ENCODE peak calls at places on chromosome 10, in five cellular contexts. F, I, K, B and H are unnamed samples.

GRCh38 chr10:78700413-78700812 is 368.4 kb upstream of the ZMIZ1 start:
- DNase-seq in B (no peak), I (no peak), F (no peak), K (peak; percentile 22), H (no peak)

GRCh38 chr10:873020-873419 is 58.5 kb downstream of the LARP4B start:
- DNase-seq in I (no peak), K (no peak), F (no peak), B (no peak), H (no peak)

GRCh38 chr10:46006219-46006618 is 24.2 kb downstream of the NCOA4 start:
- DNase-seq in I (no peak), K (no peak), F (no peak), B (no peak), H (no peak)

GRCh38 chr10:128875955-128876354 is 591.1 kb upstream of the MGMT start:
- DNase-seq in I (no peak), F (no peak), B (peak; percentile 77), K (no peak), H (no peak)

GRCh38 chr10:51029172-51029641 is 45.1 kb upstream of the PRKG1 start:
- DNase-seq in F (no peak), K (no peak), I (no peak), B (no peak), H (no peak)

GRCh38 chr10:91745086-91745831 is 53.0 kb upstream of the TNKS2 start:
- DNase-seq in K (no peak), B (no peak), I (no peak), F (no peak), H (no peak)

GRCh38 chr10:37855691-37856090 is 1.7 kb downstream of the ZNF248 start:
- DNase-seq in K (no peak), I (no peak), F (no peak), B (no peak), H (no peak)

GRCh38 chr10:75630746-75631145 is 199.3 kb downstream of the LRMDA start:
- DNase-seq in B (no peak), I (no peak), K (no peak), F (no peak), H (no peak)

GRCh38 chr10:44756235-44756634 is 154.9 kb upstream of the TMEM72 start:
- DNase-seq in F (no peak), K (no peak), B (no peak), I (no peak), H (no peak)

GRCh38 chr10:114492351-114493037 is 88.2 kb upstream of the AFAP1L2 start:
- DNase-seq in K (no peak), F (no peak), B (no peak), I (no peak), H (no peak)

GRCh38 chr10:12823361-12823760 is 178.2 kb downstream of the CCDC3 start:
- DNase-seq in K (no peak), I (no peak), F (no peak), B (no peak), H (no peak)

GRCh38 chr10:21807162-21807561 is 196.4 kb downstream of the DNAJC1 start:
- DNase-seq in F (no peak), B (no peak), I (no peak), K (no peak), H (no peak)

GRCh38 chr10:112832361-112832878 is 117.6 kb upstream of the TCF7L2 start:
- DNase-seq in B (no peak), I (no peak), K (no peak), F (no peak), H (no peak)

GRCh38 chr10:44183667-44184632 is 200.9 kb downstream of the CXCL12 start:
- DNase-seq in I (no peak), B (peak; percentile 58), K (no peak), F (no peak), H (no peak)

GRCh38 chr10:123149568-123150228 is 1.8 kb downstream of the HMX2 start:
- DNase-seq in B (no peak), F (peak; percentile 63), K (no peak), I (no peak), H (peak; percentile 79)

GRCh38 chr10:117514971-117515370 is 27.6 kb upstream of the EMX2 start:
- DNase-seq in F (no peak), B (no peak), K (no peak), I (no peak), H (no peak)

GRCh38 chr10:125094111-125094705 is 66.2 kb downstream of the CTBP2 start:
- DNase-seq in K (no peak), B (peak; percentile 56), F (no peak), I (no peak), H (peak; percentile 38)

GRCh38 chr10:4698075-4698474 is 127.9 kb upstream of the AKR1E2 start:
- DNase-seq in K (no peak), F (no peak), B (no peak), I (no peak), H (no peak)

GRCh38 chr10:116079355-116079754 is 193.7 kb downstream of the GFRA1 start:
- DNase-seq in F (no peak), B (no peak), I (no peak), K (no peak), H (no peak)

GRCh38 chr10:119595715-119596515 is 849 bp downstream of the TIAL1 start:
- DNase-seq in B (peak; percentile 70), I (peak; percentile 24), K (peak; percentile 47), F (no peak), H (peak; percentile 90)

GRCh38 chr10:106795619-106796018 is 368.9 kb downstream of the SORCS1 start:
- DNase-seq in B (peak; percentile 77), F (peak; percentile 51), I (no peak), K (peak; percentile 19), H (no peak)

GRCh38 chr10:42991442-42992098 is 85.3 kb upstream of the RET start:
- DNase-seq in B (peak; percentile 39), F (peak; percentile 91), K (no peak), I (no peak), H (peak; percentile 47)

GRCh38 chr10:75857896-75858295 is 426.5 kb downstream of the LRMDA start:
- DNase-seq in F (no peak), K (no peak), I (no peak), B (no peak), H (no peak)

GRCh38 chr10:62690703-62691102 is 113.8 kb upstream of the ADO start:
- DNase-seq in K (no peak), B (no peak), I (no peak), F (no peak), H (no peak)

GRCh38 chr10:97549587-97550322 is 22.8 kb upstream of the ANKRD2 start:
- DNase-seq in F (peak; percentile 56), B (no peak), I (peak; percentile 57), K (no peak), H (peak; percentile 51)

GRCh38 chr10:47143072-47143471 is 156.9 kb upstream of the GDF10 start:
- DNase-seq in B (no peak), K (no peak), I (no peak), F (no peak), H (no peak)

GRCh38 chr10:34889004-34889869 is 74.1 kb upstream of the PARD3 start:
- DNase-seq in K (no peak), I (no peak), F (no peak), B (peak; percentile 26), H (no peak)

GRCh38 chr10:69383485-69384089 is 33.1 kb downstream of the TACR2 start:
- DNase-seq in K (no peak), I (no peak), B (no peak), F (no peak), H (no peak)

GRCh38 chr10:10320981-10321380 is 696.7 kb upstream of the CELF2 start:
- DNase-seq in K (no peak), F (no peak), I (no peak), B (no peak), H (no peak)

GRCh38 chr10:125840955-125841354 is 17.6 kb downstream of the BCCIP start:
- DNase-seq in K (no peak), F (no peak), B (no peak), I (no peak), H (no peak)

DNA sequence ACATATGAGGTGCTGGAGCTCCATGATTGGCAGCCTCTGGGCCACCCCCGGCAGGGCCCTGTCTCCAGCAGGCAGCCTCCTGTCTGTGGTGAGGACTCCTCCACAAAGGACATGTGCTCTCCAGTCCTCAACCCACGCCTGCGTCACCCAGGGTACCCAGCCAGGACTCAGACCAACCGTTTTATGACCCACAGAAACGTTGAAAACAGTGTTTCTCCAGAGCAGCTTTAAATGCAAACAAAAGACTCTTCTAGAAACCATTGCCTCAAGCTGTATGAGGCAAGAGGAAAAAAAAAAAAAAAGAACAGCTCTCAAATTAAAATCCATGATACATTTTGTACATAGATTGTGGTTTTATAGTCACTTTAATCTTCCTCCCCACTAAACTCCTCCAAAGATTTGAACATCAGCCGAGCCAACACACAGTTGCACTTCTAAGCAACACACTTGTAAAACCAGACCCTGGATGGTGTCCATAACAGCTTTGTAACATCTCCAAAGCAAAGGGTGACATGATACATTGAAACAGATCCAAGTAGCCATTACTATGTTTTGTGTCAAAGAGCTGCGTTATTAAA is 175.0 kb upstream of the LYZL2 start:
- DNase-seq in B (peak; percentile 95), K (peak; percentile 47), F (no peak), I (peak; percentile 91), H (peak; percentile 68)
- TF ChIP-seq POLR2AphosphoS5 in B (peak; percentile 95), K (peak; percentile 86), F (no peak), I (peak; percentile 96), H (peak; percentile 35)

GRCh38 chr10:3074145-3074665 is 6.9 kb downstream of the PFKP start:
- DNase-seq in B (peak; percentile 62), I (no peak), K (no peak), F (no peak), H (no peak)
- H3K27ac ChIP-seq in B (peak overlapping the region; percentile 38), I (no peak overlapping the region), K (no peak overlapping the region), F (no peak overlapping the region), H (no peak overlapping the region)

GRCh38 chr10:104120903-104121484 is 977 bp upstream of the SFR1 start:
- DNase-seq in K (peak; percentile 93), I (peak; percentile 95), B (peak; percentile 97), F (peak; percentile 58), H (peak; percentile 93)
- TF ChIP-seq POLR2AphosphoS5 in K (peak; percentile 70), I (peak; percentile 91), B (peak; percentile 53), F (peak; percentile 12), H (no peak)

DNA sequence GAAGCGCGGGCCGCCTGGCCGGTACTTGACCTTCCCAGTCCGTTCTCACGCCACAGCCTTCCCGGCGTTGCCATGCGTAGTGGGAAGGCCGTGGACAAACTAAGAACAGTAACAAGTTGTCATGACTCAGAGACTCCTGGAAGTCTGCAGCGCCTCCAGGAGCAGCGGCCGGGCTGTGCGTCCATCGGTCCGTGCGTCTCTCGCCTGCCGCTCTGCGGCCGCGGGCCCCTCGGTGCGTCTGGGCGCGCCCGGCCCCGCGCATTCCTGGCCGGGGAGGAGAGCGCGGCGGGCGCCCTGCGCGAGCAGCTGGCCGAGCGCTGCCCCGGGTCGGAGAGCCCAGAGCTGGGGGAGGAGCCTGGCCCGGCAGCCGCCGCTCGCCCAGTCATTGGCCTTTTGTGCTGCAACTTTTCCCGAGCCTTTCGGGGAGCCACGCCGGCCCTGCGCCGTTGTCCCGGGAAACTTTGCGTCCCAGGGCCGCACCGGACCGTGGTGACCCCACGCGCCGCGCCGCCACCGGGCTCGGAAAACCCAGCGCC is 123.7 kb downstream of the TACC2 start:
- DNase-seq in I (peak; percentile 87), K (peak; percentile 88), F (peak; percentile 93), B (peak; percentile 97), H (peak; percentile 78)
- H3K27ac ChIP-seq in I (peak overlapping the region; percentile 99), K (peak overlapping the region; percentile 99), F (peak overlapping the region; percentile 79), B (peak overlapping the region; percentile 99), H (peak overlapping the region; percentile 91)